ENCODE peak calls at places on chromosomes 12 and 14, in seven cellular contexts. B is naive thymus-derived CD8-positive, alpha-beta T cell; L is SHP77; X is T-helper 1 cell; Q is NCI-H187; J is tibial nerve; G is GM12891. C is an unnamed sample.

GRCh38 chr14:103507751-103508150 is 14.9 kb downstream of the CKB start:
- DNase-seq in X (no peak), L (no peak), J (no peak), B (no peak), G (no peak), Q (no peak), C (no peak)

GRCh38 chr12:56628671-56629458 is 1.3 kb downstream of the BAZ2A start:
- DNase-seq in G (no peak), L (peak; percentile 44), Q (no peak), B (peak; percentile 85), X (peak; percentile 69), J (peak; percentile 54), C (peak; percentile 74)

GRCh38 chr12:1812650-1813302 is 7.6 kb upstream of the LRTM2 start:
- DNase-seq in X (no peak), Q (no peak), G (no peak), L (no peak), B (no peak), J (no peak), C (no peak)

GRCh38 chr12:11654338-11654737 is 4.9 kb downstream of the ETV6 start:
- DNase-seq in L (no peak), J (no peak), G (no peak), B (no peak), X (no peak), Q (no peak), C (no peak)

GRCh38 chr12:129179941-129180340 is 326.7 kb downstream of the GLT1D1 start:
- DNase-seq in J (no peak), G (no peak), Q (no peak), B (no peak), L (no peak), X (no peak), C (no peak)

GRCh38 chr12:52347016-52347415 is 20.3 kb downstream of the KRT85 start:
- DNase-seq in X (no peak), L (no peak), G (no peak), J (no peak), B (peak; percentile 61), Q (no peak), C (no peak)

GRCh38 chr14:99549684-99550083 is 54.3 kb downstream of the CCDC85C start:
- DNase-seq in G (no peak), B (no peak), L (no peak), J (no peak), X (no peak), Q (no peak), C (no peak)

GRCh38 chr14:55846852-55847471 is 267.0 kb downstream of the KTN1 start:
- DNase-seq in L (no peak), B (no peak), G (no peak), J (peak; percentile 35), Q (no peak), X (no peak), C (no peak)